ENCODE peak calls at places on chromosomes 12 and 14, in five cellular contexts. T is lower leg skin, N is AG04449, M is uterus, W is AG04450. G is an unnamed sample.

GRCh38 chr14:21014761-21015190 is 10.1 kb downstream of the NDRG2 start:
- DNase-seq in T (peak; percentile 97), N (peak; percentile 23), M (peak; percentile 85), W (peak; percentile 65), G (peak; percentile 47)

GRCh38 chr14:46574236-46574970 is 77.2 kb downstream of the RPL10L start:
- DNase-seq in T (no peak), N (no peak), M (no peak), W (no peak), G (no peak)

GRCh38 chr14:85565862-85566296 is 35.9 kb downstream of the FLRT2 start:
- DNase-seq in T (no peak), N (no peak), M (no peak), W (no peak), G (no peak)

GRCh38 chr12:113889076-113889475 is 77.0 kb downstream of the RBM19 start:
- DNase-seq in T (no peak), N (no peak), M (no peak), W (no peak), G (no peak)

GRCh38 chr12:123801573-123802178 is 39.6 kb downstream of the DNAH10 start:
- DNase-seq in T (no peak), N (no peak), M (no peak), W (peak; percentile 7), G (peak; percentile 7)

GRCh38 chr12:12718853-12719252 is 1.7 kb downstream of the CDKN1B start:
- DNase-seq in T (no peak), N (no peak), M (no peak), W (no peak), G (no peak)

GRCh38 chr12:128798543-128799341 is 25.0 kb downstream of the SLC15A4 start:
- DNase-seq in T (no peak), N (no peak), M (no peak), W (no peak), G (no peak)

GRCh38 chr12:131869871-131870418 is 24.5 kb upstream of the ULK1 start:
- DNase-seq in T (no peak), N (no peak), M (no peak), W (no peak), G (no peak)

GRCh38 chr14:104431929-104432541 is 147.5 kb upstream of the C14orf180 start:
- DNase-seq in T (no peak), N (no peak), M (no peak), W (no peak), G (no peak)

GRCh38 chr12:31315779-31316465 is 10.0 kb downstream of the SINHCAF start:
- DNase-seq in T (no peak), N (no peak), M (no peak), W (no peak), G (no peak)

GRCh38 chr12:31317471-31318397 is 8.2 kb downstream of the SINHCAF start:
- DNase-seq in T (no peak), N (no peak), M (no peak), W (no peak), G (no peak)

GRCh38 chr12:31318870-31319269 is 7.1 kb downstream of the SINHCAF start:
- DNase-seq in T (no peak), N (no peak), M (no peak), W (no peak), G (no peak)

GRCh38 chr12:31315089-31315725 is 10.7 kb downstream of the SINHCAF start:
- DNase-seq in T (no peak), N (no peak), M (no peak), W (no peak), G (no peak)

GRCh38 chr12:31316964-31317363 is 9.0 kb downstream of the SINHCAF start:
- DNase-seq in T (no peak), N (no peak), M (no peak), W (no peak), G (no peak)
- H3K4me3 ChIP-seq in T (no peak overlapping the region), N (no peak overlapping the region), M (peak overlapping the region; percentile 1), W (peak overlapping the region; percentile 50), G (no peak overlapping the region)

GRCh38 chr14:92786427-92786756 is 7.7 kb upstream of the GOLGA5 start:
- DNase-seq in T (no peak), N (no peak), M (no peak), W (no peak), G (no peak)
- H3K4me3 ChIP-seq in T (no peak overlapping the region), N (no peak overlapping the region), M (no peak overlapping the region), W (no peak overlapping the region), G (no peak overlapping the region)

GRCh38 chr14:33393155-33393894 is 454.6 kb downstream of the NPAS3 start:
- DNase-seq in T (no peak), N (no peak), M (no peak), W (no peak), G (peak; percentile 63)
- H3K4me3 ChIP-seq in T (no peak overlapping the region), N (no peak overlapping the region), M (no peak overlapping the region), W (no peak overlapping the region), G (no peak overlapping the region)

DNA sequence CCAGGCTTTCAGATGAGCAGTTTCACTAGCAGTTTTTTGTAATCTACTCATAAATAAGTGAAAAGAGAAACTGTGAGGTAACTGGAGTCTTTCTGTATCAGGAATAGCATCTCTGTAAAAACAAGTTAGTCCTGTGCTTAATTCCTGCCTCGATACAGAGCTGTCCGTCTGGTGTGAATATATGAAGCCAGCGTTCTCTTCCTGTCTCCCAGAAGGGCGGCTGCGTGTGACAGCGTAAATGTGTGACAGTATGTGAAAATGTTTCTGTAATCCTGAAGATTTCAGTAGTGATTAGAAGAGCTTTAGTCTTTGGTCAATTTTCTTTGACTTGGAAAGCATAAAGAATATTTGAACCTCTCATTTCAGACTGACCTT is 150.3 kb downstream of the FBXL14 start:
- DNase-seq in T (no peak), N (no peak), M (no peak), W (no peak), G (no peak)
- H3K4me3 ChIP-seq in T (no peak overlapping the region), N (peak overlapping the region; percentile 38), M (no peak overlapping the region), W (peak overlapping the region; percentile 21), G (peak overlapping the region; percentile 29)

GRCh38 chr12:57454566-57455373 is at the start of gene INHBE:
- DNase-seq in T (no peak), N (peak; percentile 77), M (no peak), W (peak; percentile 94), G (peak; percentile 96)
- H3K4me3 ChIP-seq in T (no peak within 1 kb of the TSS), N (peak within 1 kb of the TSS; percentile 46), M (no peak within 1 kb of the TSS), W (peak within 1 kb of the TSS; percentile 44), G (peak within 1 kb of the TSS; percentile 33)

GRCh38 chr14:100065161-100065871 is at the start of gene EVL:
- DNase-seq in T (no peak), N (no peak), M (no peak), W (no peak), G (no peak)
- H3K4me3 ChIP-seq in T (no peak within 1 kb of the TSS), N (no peak within 1 kb of the TSS), M (no peak within 1 kb of the TSS), W (no peak within 1 kb of the TSS), G (no peak within 1 kb of the TSS)

GRCh38 chr12:47773858-47774580 is 981 bp downstream of the SLC48A1 start:
- DNase-seq in T (no peak), N (no peak), M (no peak), W (no peak), G (no peak)

GRCh38 chr12:47772738-47773061 is 338 bp upstream of the SLC48A1 start:
- DNase-seq in T (no peak), N (no peak), M (no peak), W (no peak), G (no peak)

GRCh38 chr12:47771304-47771703 is 1.7 kb upstream of the SLC48A1 start:
- DNase-seq in T (no peak), N (no peak), M (no peak), W (no peak), G (no peak)

GRCh38 chr12:47773062-47773857 is at the start of gene SLC48A1:
- DNase-seq in T (peak; percentile 94), N (no peak), M (peak; percentile 80), W (no peak), G (no peak)

GRCh38 chr12:47772094-47772660 is 861 bp upstream of the SLC48A1 start:
- DNase-seq in T (no peak), N (no peak), M (no peak), W (no peak), G (no peak)
- H3K4me3 ChIP-seq in T (no peak overlapping the region), N (no peak overlapping the region), M (no peak overlapping the region), W (no peak overlapping the region), G (no peak overlapping the region)

G was measured in skeletal muscle cell.